ENCODE peak calls at places on chromosome 15, in five cellular contexts. I is K562, J is HepG2, S is GM12878, K is H1. L is an unnamed sample.

GRCh38 chr15:36407647-36408046 is 171.8 kb upstream of the CDIN1 start:
- DNase-seq in K (no peak), S (no peak), J (peak; percentile 2), I (peak; percentile 15), L (no peak)

GRCh38 chr15:35717721-35718120 is 171.8 kb upstream of the DPH6 start:
- DNase-seq in J (no peak), K (no peak), I (no peak), S (no peak), L (no peak)

GRCh38 chr15:80090879-80091503 is 31.5 kb downstream of the ZFAND6 start:
- DNase-seq in J (no peak), I (no peak), S (no peak), K (no peak), L (no peak)

GRCh38 chr15:88394553-88395159 is 72.5 kb downstream of the MRPL46 start:
- DNase-seq in I (no peak), S (no peak), J (no peak), K (no peak), L (no peak)

GRCh38 chr15:77831989-77832388 is 199.3 kb upstream of the LINGO1 start:
- DNase-seq in K (no peak), S (no peak), J (no peak), I (no peak), L (no peak)

GRCh38 chr15:85361306-85361705 is 19.1 kb upstream of the AKAP13 start:
- DNase-seq in J (no peak), S (peak; percentile 66), I (no peak), K (no peak), L (no peak)

GRCh38 chr15:85649372-85649771 is 145.4 kb downstream of the KLHL25 start:
- DNase-seq in J (peak; percentile 74), I (no peak), K (no peak), S (no peak), L (no peak)

GRCh38 chr15:71549100-71549499 is 261.3 kb upstream of the NR2E3 start:
- DNase-seq in S (no peak), J (no peak), I (no peak), K (no peak), L (no peak)

GRCh38 chr15:41258706-41259471 is 27.8 kb downstream of the CHP1 start:
- DNase-seq in I (no peak), K (no peak), S (peak; percentile 31), J (peak; percentile 40), L (no peak)

GRCh38 chr15:52094811-52095584 is 17.6 kb downstream of the BCL2L10 start:
- DNase-seq in J (no peak), I (no peak), S (no peak), K (no peak), L (no peak)

GRCh38 chr15:71301958-71302621 is 186.8 kb downstream of the THSD4 start:
- DNase-seq in I (no peak), K (no peak), S (no peak), J (no peak), L (no peak)

GRCh38 chr15:55820043-55820442 is 77.1 kb upstream of the PRTG start:
- DNase-seq in I (no peak), K (no peak), S (no peak), J (no peak), L (no peak)

GRCh38 chr15:64763874-64764273 is 11.5 kb downstream of the RBPMS2 start:
- DNase-seq in K (no peak), J (no peak), I (no peak), S (no peak), L (no peak)
- TF ChIP-seq SRF in K (no peak), J (no peak), I (no peak), S (no peak), L (no peak)

GRCh38 chr15:100205549-100206295 is 136.1 kb downstream of the ADAMTS17 start:
- DNase-seq in J (no peak), K (no peak), S (no peak), I (no peak), L (no peak)
- TF ChIP-seq SRF in J (no peak), K (no peak), S (no peak), I (no peak), L (no peak)

GRCh38 chr15:89531796-89532537 is 35.6 kb upstream of the RHCG start:
- DNase-seq in S (no peak), J (no peak), K (no peak), I (no peak), L (no peak)
- TF ChIP-seq SRF in S (no peak), J (no peak), K (no peak), I (no peak), L (no peak)

DNA sequence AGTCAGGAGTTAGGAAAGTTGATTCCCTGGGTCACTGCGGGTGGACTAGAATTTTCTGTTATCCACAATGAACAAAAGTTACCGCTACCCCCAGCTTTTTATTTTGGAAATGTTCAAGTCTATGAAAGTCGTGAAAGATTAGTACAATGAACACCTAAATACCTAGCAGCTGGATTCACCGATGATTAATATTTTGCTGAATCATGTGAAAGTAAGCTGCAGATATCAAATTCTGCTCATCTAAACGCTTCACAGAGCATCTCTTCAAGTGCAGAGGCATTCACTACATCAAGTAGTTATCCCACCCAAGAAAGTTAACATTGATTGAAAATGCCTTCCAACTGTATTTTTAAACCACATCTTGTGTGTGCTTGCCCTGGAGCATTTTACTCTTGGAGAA is 729.0 kb upstream of the NR2F2 start:
- DNase-seq in I (no peak), J (no peak), K (no peak), S (no peak), L (no peak)
- TF ChIP-seq SRF in I (no peak), J (no peak), K (no peak), S (no peak), L (no peak)

DNA sequence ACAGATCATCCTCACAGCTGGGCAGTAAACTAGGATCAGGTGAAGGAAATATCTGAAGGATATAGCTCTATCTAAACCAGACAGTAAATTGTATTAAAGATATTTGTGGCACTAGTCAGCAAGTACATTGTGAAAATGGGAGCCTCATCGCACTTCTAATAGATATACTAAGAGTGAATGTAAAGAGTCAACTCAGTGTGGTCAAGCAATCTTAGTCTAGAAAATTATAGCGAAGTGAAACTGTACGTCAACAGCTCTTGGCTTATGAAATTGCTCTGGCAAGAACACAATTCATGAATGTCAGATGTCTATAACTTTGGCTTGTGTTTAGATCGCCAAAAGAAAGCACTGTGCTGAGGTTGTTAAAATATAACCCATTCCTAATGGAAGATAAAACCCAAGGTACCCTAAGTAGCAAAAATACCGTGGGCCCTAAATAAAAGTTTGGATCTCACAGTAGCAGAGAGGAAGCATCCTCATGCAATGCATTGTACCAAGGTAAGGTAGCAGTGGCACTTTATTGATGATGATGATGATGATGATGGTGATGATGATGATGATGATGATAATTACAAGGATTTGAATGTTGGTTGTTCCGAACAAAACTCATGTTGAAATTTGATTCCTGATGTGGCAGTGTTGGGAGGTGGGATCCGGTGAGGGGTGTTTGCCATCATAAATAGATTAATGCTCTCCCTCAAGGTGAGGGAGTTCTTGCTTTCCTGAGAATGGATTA is 228.5 kb downstream of the UNC13C start:
- DNase-seq in K (no peak), S (no peak), J (no peak), I (no peak), L (no peak)
- TF ChIP-seq SRF in K (no peak), S (no peak), J (no peak), I (no peak), L (no peak)